ENCODE peak calls at places on chromosomes 3 and 15, in four cellular contexts. V is esophagus squamous epithelium, E is IMR-90, U is tibial nerve. C is an unnamed sample.
A peak's percentile ranks its signal among the peaks of the same experiment; 100 is the strongest.

GRCh38 chr3:81744366-81744765 is 17.1 kb downstream of the GBE1 start:
- DNase-seq in V (no peak), E (peak; percentile 95), U (no peak), C (no peak)

GRCh38 chr3:22297436-22297835 is 546.4 kb upstream of the ZNF385D start:
- DNase-seq in V (no peak), E (no peak), U (no peak), C (no peak)

GRCh38 chr3:114880078-114880477 is 267.0 kb downstream of the ZBTB20 start:
- DNase-seq in V (no peak), E (peak; percentile 2), U (no peak), C (peak; percentile 24)

GRCh38 chr3:178479860-178480259 is 56.4 kb upstream of the KCNMB2 start:
- DNase-seq in V (no peak), E (no peak), U (no peak), C (no peak)

GRCh38 chr15:91445701-91446100 is 345.6 kb downstream of the SV2B start:
- DNase-seq in V (no peak), E (peak; percentile 4), U (no peak), C (no peak)

GRCh38 chr3:101928890-101929289 is 79.6 kb downstream of the NFKBIZ start:
- DNase-seq in V (no peak), E (peak; percentile 73), U (no peak), C (no peak)

GRCh38 chr3:100615684-100616083 is 6.3 kb downstream of the ADGRG7 start:
- DNase-seq in V (no peak), E (peak; percentile 56), U (no peak), C (no peak)

GRCh38 chr3:102265720-102266119 is 169.1 kb upstream of the ZPLD1 start:
- DNase-seq in V (no peak), E (no peak), U (no peak), C (no peak)

GRCh38 chr3:33145901-33146580 is 32.2 kb downstream of the CRTAP start:
- DNase-seq in V (no peak), E (no peak), U (no peak), C (no peak)

GRCh38 chr3:52108302-52109232 is 45.7 kb downstream of the POC1A start:
- DNase-seq in V (no peak), E (no peak), U (no peak), C (no peak)

GRCh38 chr15:63522143-63522531 is 17.7 kb downstream of the USP3 start:
- DNase-seq in V (no peak), E (no peak), U (no peak), C (no peak)

GRCh38 chr15:98735304-98735703 is 87.0 kb downstream of the IGF1R start:
- DNase-seq in V (no peak), E (no peak), U (no peak), C (no peak)

GRCh38 chr3:126867526-126868200 is 115.3 kb upstream of the PLXNA1 start:
- DNase-seq in V (no peak), E (no peak), U (no peak), C (no peak)

GRCh38 chr15:31216210-31216911 is 110.3 kb upstream of the KLF13 start:
- DNase-seq in V (peak; percentile 64), E (no peak), U (peak; percentile 87), C (peak; percentile 84)

GRCh38 chr3:134486577-134487041 is 752 bp downstream of the CEP63 start:
- DNase-seq in V (no peak), E (peak; percentile 58), U (no peak), C (no peak)

GRCh38 chr3:123489400-123490004 is 40.6 kb upstream of the ADCY5 start:
- DNase-seq in V (no peak), E (peak; percentile 56), U (peak; percentile 71), C (peak; percentile 66)

GRCh38 chr3:194658477-194659242 is 13.3 kb downstream of the LSG1 start:
- DNase-seq in V (no peak), E (no peak), U (no peak), C (no peak)

GRCh38 chr3:105042586-105042985 is 324.1 kb upstream of the ALCAM start:
- DNase-seq in V (no peak), E (no peak), U (no peak), C (no peak)

DNA sequence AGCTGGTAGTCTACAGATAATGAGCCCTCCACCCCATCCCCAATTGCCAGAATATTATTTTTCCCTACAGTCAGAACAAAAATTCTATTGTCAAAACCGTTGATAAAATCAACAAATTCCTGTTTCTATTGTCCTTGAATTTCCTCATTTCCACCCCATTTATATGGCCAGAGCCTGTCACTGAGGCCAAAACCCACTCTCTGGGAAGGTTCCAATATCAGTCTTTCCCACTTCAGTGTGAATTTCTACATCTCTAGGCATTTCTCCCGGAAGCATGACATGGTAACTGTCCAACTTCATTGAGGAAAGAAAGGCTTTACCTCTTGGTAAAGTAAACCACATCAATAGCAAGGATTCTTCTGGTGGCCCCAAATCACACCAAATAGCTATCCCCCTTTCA is 41.6 kb downstream of the C2CD4A start:
- DNase-seq in V (no peak), E (no peak), U (no peak), C (no peak)
- TF ChIP-seq POLR2A in V (no peak), E (no peak), U (no peak), C (no peak)

GRCh38 chr15:84982301-84982920 is 755 bp downstream of the PDE8A start:
- DNase-seq in V (no peak), E (peak; percentile 18), U (no peak), C (peak; percentile 56)
- TF ChIP-seq POLR2A in V (no peak), E (no peak), U (no peak), C (no peak)

DNA sequence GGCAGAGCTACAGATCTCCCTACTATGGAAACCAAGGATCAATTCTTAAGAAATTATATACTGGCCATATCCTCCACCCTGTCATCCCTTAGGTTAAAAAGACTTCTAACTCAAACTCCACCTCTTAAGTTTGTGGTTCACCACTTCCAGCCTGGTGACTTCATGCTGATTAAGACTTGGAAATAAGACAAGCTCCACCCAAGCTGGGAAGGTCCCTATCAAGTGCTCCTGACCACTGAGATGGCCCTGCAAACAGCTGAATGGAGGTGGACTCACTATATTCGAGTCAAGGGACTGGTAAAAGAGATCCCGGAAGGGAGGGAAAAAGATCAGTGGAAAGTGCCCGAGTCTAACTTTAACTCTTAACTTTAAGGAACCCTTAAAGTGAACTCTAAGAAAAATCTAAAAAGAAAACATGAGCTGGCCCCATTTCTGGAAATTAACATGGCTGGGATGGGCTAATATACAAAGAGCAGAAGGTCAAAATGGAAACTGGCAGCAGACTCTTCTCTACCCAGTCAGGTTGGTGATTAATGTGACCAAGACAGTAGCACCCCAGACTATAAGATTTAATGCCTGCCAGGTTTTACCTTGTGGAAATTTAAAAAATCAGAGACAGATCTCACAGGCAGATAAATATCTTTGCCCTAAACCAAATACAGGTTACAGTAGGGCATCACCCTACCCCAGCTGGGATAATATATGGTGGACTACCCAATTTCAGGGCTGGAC is 43.9 kb downstream of the PPCDC start:
- DNase-seq in V (no peak), E (peak; percentile 73), U (no peak), C (no peak)
- TF ChIP-seq POLR2A in V (no peak), E (no peak), U (no peak), C (no peak)

GRCh38 chr15:51186121-51186795 is 91.6 kb upstream of the TNFAIP8L3 start:
- DNase-seq in V (no peak), E (no peak), U (no peak), C (no peak)
- TF ChIP-seq POLR2A in V (no peak), E (no peak), U (no peak), C (no peak)

DNA sequence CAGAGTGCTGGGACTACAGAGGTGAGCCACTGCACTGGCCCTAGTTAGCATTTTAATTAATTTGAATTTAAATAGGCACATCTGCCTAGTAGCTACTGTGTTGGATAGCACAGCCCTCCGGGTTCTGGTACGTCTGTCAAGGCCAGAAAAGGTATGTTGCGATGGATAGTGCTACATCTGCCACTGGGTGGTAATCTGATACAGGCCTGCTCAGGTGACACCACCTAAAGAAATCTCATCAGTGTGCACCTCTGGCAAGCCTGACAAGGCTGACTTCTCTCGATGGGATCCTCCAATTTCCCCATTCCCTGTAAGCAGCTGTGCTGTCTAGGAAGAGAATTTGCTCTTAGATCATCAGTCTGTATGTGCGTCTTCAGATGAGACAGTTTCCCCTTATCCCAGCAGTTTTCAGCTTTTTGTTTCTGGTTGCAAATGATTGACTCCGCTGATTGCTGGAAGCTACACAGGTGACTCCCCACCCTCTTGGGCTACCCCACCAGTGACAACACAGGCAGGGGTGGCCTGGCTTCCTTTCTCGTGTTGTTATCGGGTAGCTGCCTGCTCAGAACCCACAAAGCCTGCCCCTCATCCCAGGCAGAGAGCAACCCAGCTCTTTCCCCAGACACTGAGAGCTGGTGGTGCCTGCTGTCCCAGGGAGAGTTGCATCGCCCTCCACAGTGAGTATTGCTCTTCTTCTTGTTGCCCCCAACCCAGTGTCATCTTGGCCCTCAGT is at the start of gene CCR9:
- DNase-seq in V (no peak), E (no peak), U (no peak), C (no peak)
- TF ChIP-seq POLR2A in V (no peak), E (no peak), U (no peak), C (no peak)

DNA sequence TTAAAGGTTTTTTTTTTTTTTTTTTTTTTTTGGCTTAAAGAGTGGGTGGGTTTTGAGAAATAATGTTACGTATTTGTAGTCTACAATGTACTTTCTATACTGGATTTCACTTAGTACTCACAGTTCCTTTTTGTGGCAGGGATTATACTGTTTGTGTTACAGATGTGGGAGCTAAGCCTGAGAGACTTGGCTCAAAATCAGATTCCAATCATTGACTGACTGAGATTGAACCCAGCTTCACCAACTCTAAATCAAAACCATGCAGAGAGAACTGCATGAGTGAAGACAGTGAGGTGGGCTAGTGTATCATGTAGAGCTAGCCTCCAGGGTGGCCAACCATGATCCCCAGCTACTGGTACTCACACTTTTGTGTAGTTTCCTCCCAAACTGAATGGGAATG is 68.0 kb downstream of the TMEM108 start:
- DNase-seq in V (no peak), E (no peak), U (no peak), C (no peak)
- TF ChIP-seq POLR2A in V (no peak), E (no peak), U (no peak), C (no peak)

DNA sequence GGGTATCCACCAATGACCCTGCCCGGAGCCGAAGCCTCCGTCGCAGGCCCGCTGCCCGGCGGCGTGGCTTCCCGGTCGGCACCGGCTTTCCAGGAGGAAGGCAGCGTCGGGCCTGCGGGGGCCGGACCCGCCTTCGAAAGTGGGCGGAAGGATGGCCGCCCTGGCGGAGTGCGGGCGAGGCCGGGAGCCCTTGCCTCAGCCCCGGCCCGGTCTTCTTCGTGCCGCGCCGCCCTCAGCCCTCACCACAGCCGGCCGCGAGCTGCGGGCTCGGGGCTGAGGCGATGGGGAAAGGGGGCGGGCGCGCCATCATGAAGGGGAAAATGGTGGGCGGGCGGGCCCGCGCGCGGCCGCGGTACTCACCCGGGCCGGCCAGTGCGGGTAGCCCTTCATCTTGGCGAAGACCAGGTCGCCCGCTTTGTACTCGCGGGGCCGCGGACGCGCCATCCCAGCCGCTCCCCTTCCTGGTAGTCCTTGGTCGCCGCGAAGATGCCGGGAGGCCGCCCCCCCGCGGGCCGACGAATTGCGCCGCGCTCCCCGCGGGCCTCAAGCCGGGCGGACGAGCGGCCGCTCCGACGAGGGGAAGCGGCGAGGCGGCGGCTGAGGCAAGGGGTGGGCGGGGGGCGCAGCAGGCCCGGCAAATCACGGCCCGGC is 527 bp downstream of the HDGFL3 start:
- DNase-seq in V (no peak), E (no peak), U (peak; percentile 15), C (peak; percentile 75)
- TF ChIP-seq POLR2A in V (no peak), E (no peak), U (no peak), C (no peak)